ENCODE peak calls at places on chromosomes 6 and 20, in nine cellular contexts. One of them, this sample, is unnamed.

GRCh38 chr6:44921787-44922186 is 406.3 kb upstream of the RUNX2 start:
- DNase-seq in activated T-cell treated with anti-CD3 and anti-CD28 coated beads for 1 hour: no peak
- DNase-seq in fibroblast of the aortic adventitia: no peak
- DNase-seq in neural progenitor cell: no peak
- DNase-seq in GM04504: no peak
- DNase-seq in fibroblast of gingiva: no peak
- DNase-seq in NCI-H1436: no peak
- DNase-seq in glomerular endothelial cell: no peak
- DNase-seq in DMS153: peak; percentile 50
- DNase-seq in this sample: no peak

GRCh38 chr6:74091133-74091793 is 395.3 kb downstream of the CD109 start:
- DNase-seq in activated T-cell treated with anti-CD3 and anti-CD28 coated beads for 1 hour: no peak
- DNase-seq in fibroblast of the aortic adventitia: peak; percentile 69
- DNase-seq in neural progenitor cell: peak; percentile 78
- DNase-seq in GM04504: no peak
- DNase-seq in fibroblast of gingiva: peak; percentile 58
- DNase-seq in NCI-H1436: no peak
- DNase-seq in glomerular endothelial cell: peak; percentile 31
- DNase-seq in DMS153: peak; percentile 31
- DNase-seq in this sample: no peak

GRCh38 chr6:68741501-68742343 is 106.6 kb downstream of the ADGRB3 start:
- DNase-seq in activated T-cell treated with anti-CD3 and anti-CD28 coated beads for 1 hour: no peak
- DNase-seq in fibroblast of the aortic adventitia: no peak
- DNase-seq in neural progenitor cell: no peak
- DNase-seq in GM04504: no peak
- DNase-seq in fibroblast of gingiva: no peak
- DNase-seq in NCI-H1436: no peak
- DNase-seq in glomerular endothelial cell: no peak
- DNase-seq in DMS153: no peak
- DNase-seq in this sample: no peak

GRCh38 chr20:11502051-11502450 is 415.6 kb upstream of the BTBD3 start:
- DNase-seq in activated T-cell treated with anti-CD3 and anti-CD28 coated beads for 1 hour: no peak
- DNase-seq in fibroblast of the aortic adventitia: peak; percentile 42
- DNase-seq in neural progenitor cell: no peak
- DNase-seq in GM04504: no peak
- DNase-seq in fibroblast of gingiva: peak; percentile 44
- DNase-seq in NCI-H1436: no peak
- DNase-seq in glomerular endothelial cell: no peak
- DNase-seq in DMS153: no peak
- DNase-seq in this sample: no peak

GRCh38 chr6:134060491-134061106 is 8.2 kb upstream of the SLC2A12 start:
- DNase-seq in activated T-cell treated with anti-CD3 and anti-CD28 coated beads for 1 hour: no peak
- DNase-seq in fibroblast of the aortic adventitia: peak; percentile 84
- DNase-seq in neural progenitor cell: peak; percentile 34
- DNase-seq in GM04504: no peak
- DNase-seq in fibroblast of gingiva: peak; percentile 40
- DNase-seq in NCI-H1436: no peak
- DNase-seq in glomerular endothelial cell: peak; percentile 51
- DNase-seq in DMS153: no peak
- DNase-seq in this sample: no peak

GRCh38 chr6:169723991-169724553 is at the start of gene PHF10:
- DNase-seq in activated T-cell treated with anti-CD3 and anti-CD28 coated beads for 1 hour: peak; percentile 29
- DNase-seq in fibroblast of the aortic adventitia: no peak
- DNase-seq in neural progenitor cell: peak; percentile 91
- DNase-seq in GM04504: no peak
- DNase-seq in fibroblast of gingiva: peak; percentile 22
- DNase-seq in NCI-H1436: no peak
- DNase-seq in glomerular endothelial cell: no peak
- DNase-seq in DMS153: no peak
- DNase-seq in this sample: no peak

GRCh38 chr6:26196846-26197683 is 109.8 kb downstream of the HFE start:
- DNase-seq in activated T-cell treated with anti-CD3 and anti-CD28 coated beads for 1 hour: peak; percentile 62
- DNase-seq in fibroblast of the aortic adventitia: peak; percentile 96
- DNase-seq in neural progenitor cell: peak; percentile 84
- DNase-seq in GM04504: peak; percentile 81
- DNase-seq in fibroblast of gingiva: peak; percentile 90
- DNase-seq in NCI-H1436: peak; percentile 75
- DNase-seq in glomerular endothelial cell: no peak
- DNase-seq in DMS153: peak; percentile 79
- DNase-seq in this sample: peak; percentile 70

GRCh38 chr20:46206025-46206424 is 87.9 kb downstream of the CD40 start:
- DNase-seq in activated T-cell treated with anti-CD3 and anti-CD28 coated beads for 1 hour: no peak
- DNase-seq in fibroblast of the aortic adventitia: peak; percentile 52
- DNase-seq in neural progenitor cell: no peak
- DNase-seq in GM04504: no peak
- DNase-seq in fibroblast of gingiva: peak; percentile 8
- DNase-seq in NCI-H1436: no peak
- DNase-seq in glomerular endothelial cell: peak; percentile 33
- DNase-seq in DMS153: no peak
- DNase-seq in this sample: peak; percentile 13

GRCh38 chr6:8132130-8132529 is 29.8 kb upstream of the EEF1E1 start:
- DNase-seq in activated T-cell treated with anti-CD3 and anti-CD28 coated beads for 1 hour: no peak
- DNase-seq in fibroblast of the aortic adventitia: no peak
- DNase-seq in neural progenitor cell: no peak
- DNase-seq in GM04504: no peak
- DNase-seq in fibroblast of gingiva: no peak
- DNase-seq in NCI-H1436: no peak
- DNase-seq in glomerular endothelial cell: no peak
- DNase-seq in DMS153: no peak
- DNase-seq in this sample: no peak

GRCh38 chr6:75543311-75543710 is 49.7 kb upstream of the FILIP1 start:
- DNase-seq in activated T-cell treated with anti-CD3 and anti-CD28 coated beads for 1 hour: no peak
- DNase-seq in fibroblast of the aortic adventitia: no peak
- DNase-seq in neural progenitor cell: no peak
- DNase-seq in GM04504: no peak
- DNase-seq in fibroblast of gingiva: no peak
- DNase-seq in NCI-H1436: no peak
- DNase-seq in glomerular endothelial cell: no peak
- DNase-seq in DMS153: no peak
- DNase-seq in this sample: no peak

GRCh38 chr6:16322666-16323312 is 84.4 kb downstream of the GMPR start:
- DNase-seq in activated T-cell treated with anti-CD3 and anti-CD28 coated beads for 1 hour: peak; percentile 55
- DNase-seq in fibroblast of the aortic adventitia: peak; percentile 62
- DNase-seq in neural progenitor cell: peak; percentile 26
- DNase-seq in GM04504: peak; percentile 80
- DNase-seq in fibroblast of gingiva: no peak
- DNase-seq in NCI-H1436: peak; percentile 87
- DNase-seq in glomerular endothelial cell: no peak
- DNase-seq in DMS153: peak; percentile 89
- DNase-seq in this sample: peak; percentile 84

GRCh38 chr20:32241807-32242206 is 34.1 kb downstream of the POFUT1 start:
- DNase-seq in activated T-cell treated with anti-CD3 and anti-CD28 coated beads for 1 hour: no peak
- DNase-seq in fibroblast of the aortic adventitia: no peak
- DNase-seq in neural progenitor cell: no peak
- DNase-seq in GM04504: no peak
- DNase-seq in fibroblast of gingiva: no peak
- DNase-seq in NCI-H1436: no peak
- DNase-seq in glomerular endothelial cell: no peak
- DNase-seq in DMS153: no peak
- DNase-seq in this sample: no peak

GRCh38 chr6:47743744-47744143 is 38.1 kb upstream of the OPN5 start:
- DNase-seq in activated T-cell treated with anti-CD3 and anti-CD28 coated beads for 1 hour: no peak
- DNase-seq in fibroblast of the aortic adventitia: peak; percentile 61
- DNase-seq in neural progenitor cell: no peak
- DNase-seq in GM04504: no peak
- DNase-seq in fibroblast of gingiva: peak; percentile 48
- DNase-seq in NCI-H1436: no peak
- DNase-seq in glomerular endothelial cell: no peak
- DNase-seq in DMS153: no peak
- DNase-seq in this sample: no peak

GRCh38 chr6:137975058-137975940 is 108.2 kb downstream of the TNFAIP3 start:
- DNase-seq in activated T-cell treated with anti-CD3 and anti-CD28 coated beads for 1 hour: no peak
- DNase-seq in fibroblast of the aortic adventitia: peak; percentile 73
- DNase-seq in neural progenitor cell: no peak
- DNase-seq in GM04504: no peak
- DNase-seq in fibroblast of gingiva: no peak
- DNase-seq in NCI-H1436: no peak
- DNase-seq in glomerular endothelial cell: no peak
- DNase-seq in DMS153: no peak
- DNase-seq in this sample: no peak

GRCh38 chr6:29602564-29603361 is 17.8 kb downstream of the OR2H2 start:
- DNase-seq in activated T-cell treated with anti-CD3 and anti-CD28 coated beads for 1 hour: no peak
- DNase-seq in fibroblast of the aortic adventitia: no peak
- DNase-seq in neural progenitor cell: peak; percentile 85
- DNase-seq in GM04504: no peak
- DNase-seq in fibroblast of gingiva: no peak
- DNase-seq in NCI-H1436: peak; percentile 9
- DNase-seq in glomerular endothelial cell: no peak
- DNase-seq in DMS153: no peak
- DNase-seq in this sample: no peak

GRCh38 chr6:168428863-168429262 is 12.1 kb upstream of the SMOC2 start:
- DNase-seq in activated T-cell treated with anti-CD3 and anti-CD28 coated beads for 1 hour: no peak
- DNase-seq in fibroblast of the aortic adventitia: no peak
- DNase-seq in neural progenitor cell: no peak
- DNase-seq in GM04504: no peak
- DNase-seq in fibroblast of gingiva: no peak
- DNase-seq in NCI-H1436: no peak
- DNase-seq in glomerular endothelial cell: no peak
- DNase-seq in DMS153: no peak
- DNase-seq in this sample: no peak

GRCh38 chr6:157107915-157108651 is 215.2 kb downstream of the TMEM242 start:
- DNase-seq in activated T-cell treated with anti-CD3 and anti-CD28 coated beads for 1 hour: no peak
- DNase-seq in fibroblast of the aortic adventitia: peak; percentile 96
- DNase-seq in neural progenitor cell: no peak
- DNase-seq in GM04504: peak; percentile 79
- DNase-seq in fibroblast of gingiva: peak; percentile 85
- DNase-seq in NCI-H1436: peak; percentile 43
- DNase-seq in glomerular endothelial cell: peak; percentile 64
- DNase-seq in DMS153: no peak
- DNase-seq in this sample: peak; percentile 86

GRCh38 chr6:130756836-130757235 is 70.4 kb upstream of the SMLR1 start:
- DNase-seq in activated T-cell treated with anti-CD3 and anti-CD28 coated beads for 1 hour: no peak
- DNase-seq in fibroblast of the aortic adventitia: no peak
- DNase-seq in neural progenitor cell: no peak
- DNase-seq in GM04504: no peak
- DNase-seq in fibroblast of gingiva: no peak
- DNase-seq in NCI-H1436: no peak
- DNase-seq in glomerular endothelial cell: no peak
- DNase-seq in DMS153: no peak
- DNase-seq in this sample: no peak

GRCh38 chr6:18632670-18633410 is 245.7 kb downstream of the RNF144B start:
- DNase-seq in activated T-cell treated with anti-CD3 and anti-CD28 coated beads for 1 hour: no peak
- DNase-seq in fibroblast of the aortic adventitia: peak; percentile 37
- DNase-seq in neural progenitor cell: no peak
- DNase-seq in GM04504: peak; percentile 1
- DNase-seq in fibroblast of gingiva: peak; percentile 16
- DNase-seq in NCI-H1436: no peak
- DNase-seq in glomerular endothelial cell: no peak
- DNase-seq in DMS153: no peak
- DNase-seq in this sample: peak; percentile 20

GRCh38 chr6:42407379-42407778 is 44.3 kb downstream of the TRERF1 start:
- DNase-seq in activated T-cell treated with anti-CD3 and anti-CD28 coated beads for 1 hour: no peak
- DNase-seq in fibroblast of the aortic adventitia: peak; percentile 93
- DNase-seq in neural progenitor cell: no peak
- DNase-seq in GM04504: peak; percentile 80
- DNase-seq in fibroblast of gingiva: peak; percentile 54
- DNase-seq in NCI-H1436: no peak
- DNase-seq in glomerular endothelial cell: no peak
- DNase-seq in DMS153: no peak
- DNase-seq in this sample: peak; percentile 78

GRCh38 chr20:17953935-17954334 is 14.7 kb downstream of the SNX5 start:
- DNase-seq in activated T-cell treated with anti-CD3 and anti-CD28 coated beads for 1 hour: no peak
- DNase-seq in fibroblast of the aortic adventitia: no peak
- DNase-seq in neural progenitor cell: no peak
- DNase-seq in GM04504: no peak
- DNase-seq in fibroblast of gingiva: no peak
- DNase-seq in NCI-H1436: no peak
- DNase-seq in glomerular endothelial cell: no peak
- DNase-seq in DMS153: no peak
- DNase-seq in this sample: no peak

GRCh38 chr20:56974499-56975250 is 291.8 kb downstream of the BMP7 start:
- DNase-seq in activated T-cell treated with anti-CD3 and anti-CD28 coated beads for 1 hour: no peak
- DNase-seq in fibroblast of the aortic adventitia: no peak
- DNase-seq in neural progenitor cell: peak; percentile 91
- DNase-seq in GM04504: peak; percentile 54
- DNase-seq in fibroblast of gingiva: peak; percentile 64
- DNase-seq in NCI-H1436: no peak
- DNase-seq in glomerular endothelial cell: no peak
- DNase-seq in DMS153: no peak
- DNase-seq in this sample: peak; percentile 22

GRCh38 chr20:60718743-60719142 is 533.3 kb upstream of the CDH4 start:
- DNase-seq in activated T-cell treated with anti-CD3 and anti-CD28 coated beads for 1 hour: no peak
- DNase-seq in fibroblast of the aortic adventitia: no peak
- DNase-seq in neural progenitor cell: peak; percentile 56
- DNase-seq in GM04504: no peak
- DNase-seq in fibroblast of gingiva: no peak
- DNase-seq in NCI-H1436: peak; percentile 59
- DNase-seq in glomerular endothelial cell: no peak
- DNase-seq in DMS153: no peak
- DNase-seq in this sample: no peak

GRCh38 chr20:31829731-31830130 is 10.6 kb downstream of the MYLK2 start:
- DNase-seq in activated T-cell treated with anti-CD3 and anti-CD28 coated beads for 1 hour: no peak
- DNase-seq in fibroblast of the aortic adventitia: no peak
- DNase-seq in neural progenitor cell: no peak
- DNase-seq in GM04504: no peak
- DNase-seq in fibroblast of gingiva: no peak
- DNase-seq in NCI-H1436: no peak
- DNase-seq in glomerular endothelial cell: no peak
- DNase-seq in DMS153: no peak
- DNase-seq in this sample: no peak

GRCh38 chr6:146041282-146041681 is 12.4 kb downstream of the GRM1 start:
- DNase-seq in activated T-cell treated with anti-CD3 and anti-CD28 coated beads for 1 hour: no peak
- DNase-seq in fibroblast of the aortic adventitia: peak; percentile 49
- DNase-seq in neural progenitor cell: peak; percentile 70
- DNase-seq in GM04504: peak; percentile 7
- DNase-seq in fibroblast of gingiva: peak; percentile 8
- DNase-seq in NCI-H1436: no peak
- DNase-seq in glomerular endothelial cell: peak; percentile 16
- DNase-seq in DMS153: no peak
- DNase-seq in this sample: no peak

GRCh38 chr6:158654960-158655485 is 5.2 kb downstream of the SYTL3 start:
- DNase-seq in activated T-cell treated with anti-CD3 and anti-CD28 coated beads for 1 hour: no peak
- DNase-seq in fibroblast of the aortic adventitia: peak; percentile 60
- DNase-seq in neural progenitor cell: no peak
- DNase-seq in GM04504: peak; percentile 69
- DNase-seq in fibroblast of gingiva: peak; percentile 21
- DNase-seq in NCI-H1436: no peak
- DNase-seq in glomerular endothelial cell: no peak
- DNase-seq in DMS153: peak; percentile 25
- DNase-seq in this sample: no peak

This sample was measured in non-pigmented ciliary epithelial cell.